ENCODE peak calls at places on chromosome 12, in six cellular contexts. J is A549; E is heart left ventricle; U is stomach; R is mesendoderm; H is effector memory CD4-positive, alpha-beta T cell. M is an unnamed sample.

GRCh38 chr12:92185052-92185451 is 39.4 kb upstream of the BTG1 start:
- DNase-seq in E (no peak), R (no peak), H (no peak), U (no peak), J (no peak), M (no peak)

GRCh38 chr12:130713581-130713991 is 2.5 kb downstream of the RIMBP2 start:
- DNase-seq in H (no peak), E (no peak), R (peak), U (no peak), J (no peak), M (no peak)

GRCh38 chr12:55724226-55724939 is 4.2 kb downstream of the RDH5 start:
- DNase-seq in E (no peak), R (peak), J (peak), H (peak), U (peak), M (peak)

GRCh38 chr12:674272-674781 is 11.1 kb upstream of the NINJ2 start:
- DNase-seq in E (no peak), J (no peak), U (no peak), R (no peak), H (peak), M (no peak)

GRCh38 chr12:104750061-104750460 is 208.0 kb downstream of the SLC41A2 start:
- DNase-seq in E (peak), U (no peak), R (no peak), H (no peak), J (no peak), M (no peak)

GRCh38 chr12:107304588-107305532 is 211.5 kb upstream of the CRY1 start:
- DNase-seq in U (no peak), J (no peak), R (no peak), H (no peak), E (no peak), M (no peak)

GRCh38 chr12:44709166-44709565 is 166.9 kb downstream of the NELL2 start:
- DNase-seq in U (no peak), E (no peak), H (no peak), J (no peak), R (no peak), M (no peak)

GRCh38 chr12:98456583-98457573 is 58.5 kb upstream of the TMPO start:
- DNase-seq in U (peak), E (peak), H (no peak), R (peak), J (no peak), M (peak)

GRCh38 chr12:41577995-41578394 is 389.9 kb downstream of the PDZRN4 start:
- DNase-seq in R (no peak), J (no peak), H (no peak), U (no peak), E (no peak), M (no peak)

GRCh38 chr12:6533653-6534157 is 612 bp upstream of the GAPDH start:
- DNase-seq in U (peak), H (no peak), E (peak), J (peak), R (peak), M (peak)

GRCh38 chr12:11980133-11980532 is 90.6 kb upstream of the BCL2L14 start:
- DNase-seq in U (no peak), E (no peak), R (no peak), J (no peak), H (no peak), M (no peak)

GRCh38 chr12:24668563-24668962 is 280.3 kb downstream of the BCAT1 start:
- DNase-seq in R (no peak), U (no peak), E (no peak), J (no peak), H (no peak), M (no peak)

DNA sequence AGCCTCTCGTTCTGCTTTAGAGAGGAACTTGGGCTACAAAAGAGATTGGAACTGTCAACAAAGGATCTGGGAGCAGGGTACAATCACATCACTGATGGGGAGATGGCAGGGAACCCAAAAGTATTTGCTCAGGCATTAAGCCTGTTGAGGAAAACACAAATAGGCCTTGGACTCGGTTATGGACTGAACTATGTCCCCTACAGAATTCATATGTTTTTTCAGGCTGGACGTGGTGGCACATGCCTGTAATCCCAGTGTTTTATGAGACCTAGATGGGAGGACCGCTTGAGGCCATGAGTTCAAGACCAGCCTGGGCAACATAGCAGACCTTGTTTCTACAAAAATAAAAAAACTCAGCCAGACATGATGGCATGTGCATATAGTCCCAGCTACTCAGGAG is 13.9 kb downstream of the DDX23 start:
- DNase-seq in R (no peak), J (no peak), H (no peak), E (no peak), U (no peak), M (no peak)
- H3K27ac ChIP-seq in R (no peak), J (no peak), H (no peak), E (no peak), U (no peak), M (no peak)

GRCh38 chr12:63787306-63787705 is 7.6 kb downstream of the RXYLT1 start:
- DNase-seq in H (no peak), R (no peak), U (no peak), E (no peak), J (no peak), M (no peak)
- H3K27ac ChIP-seq in H (no peak), R (no peak), U (no peak), E (no peak), J (no peak), M (no peak)

GRCh38 chr12:68612245-68612644 is 1.5 kb downstream of the RAP1B start:
- DNase-seq in J (no peak), E (no peak), H (no peak), R (no peak), U (no peak), M (no peak)
- H3K27ac ChIP-seq in J (peak), E (peak), H (peak), R (no peak), U (peak), M (no peak)

GRCh38 chr12:49974231-49974675 is 1.5 kb downstream of the AQP6 start:
- DNase-seq in H (no peak), J (no peak), E (peak), U (peak), R (peak), M (peak)
- H3K27ac ChIP-seq in H (no peak), J (no peak), E (no peak), U (peak), R (no peak), M (peak)

DNA sequence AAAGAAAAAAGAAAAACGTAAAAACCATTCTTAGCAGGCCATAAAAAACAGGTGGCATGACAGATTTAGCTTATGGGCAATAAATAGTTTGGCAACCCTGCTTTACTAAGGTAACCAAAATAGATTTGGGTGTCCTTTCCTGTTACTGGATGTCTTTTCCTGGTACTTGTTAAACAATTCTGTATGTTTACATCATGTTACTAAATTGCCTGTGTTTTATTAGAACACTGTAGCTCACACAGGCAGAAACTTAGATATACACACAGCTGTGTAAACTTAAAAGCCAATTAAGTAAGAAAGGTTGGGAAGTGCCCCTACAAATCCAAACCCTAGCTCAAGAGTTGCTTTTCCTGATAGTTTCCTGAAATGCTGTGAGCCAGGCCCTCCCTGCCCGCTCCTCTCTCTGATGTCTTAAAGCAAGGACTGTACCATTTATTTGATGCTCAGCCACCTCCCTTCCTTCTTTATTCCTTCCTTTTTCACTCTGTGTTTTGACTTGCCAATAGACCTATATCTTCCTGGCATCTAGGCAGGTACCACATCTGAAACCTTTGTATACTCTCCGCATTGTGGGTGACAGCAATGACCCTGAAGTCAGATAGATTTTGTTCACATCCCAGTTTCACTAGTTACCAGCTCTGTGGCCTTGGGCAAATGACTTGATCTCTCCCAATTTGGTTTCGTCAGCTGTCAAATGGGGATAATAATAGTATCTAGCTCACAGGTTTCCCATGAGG is 3.7 kb upstream of the CAMKK2 start:
- DNase-seq in E (no peak), H (no peak), R (no peak), J (no peak), U (no peak), M (no peak)
- H3K27ac ChIP-seq in E (no peak), H (no peak), R (no peak), J (no peak), U (peak), M (no peak)

GRCh38 chr12:113138826-113139225 is 3.3 kb upstream of the RASAL1 start:
- DNase-seq in R (no peak), H (no peak), J (no peak), E (no peak), U (no peak), M (no peak)
- H3K27ac ChIP-seq in R (no peak), H (no peak), J (no peak), E (no peak), U (no peak), M (peak)

GRCh38 chr12:66733321-66733720 is 54.4 kb upstream of the GRIP1 start:
- DNase-seq in J (no peak), R (no peak), H (no peak), U (no peak), E (no peak), M (no peak)
- H3K27ac ChIP-seq in J (no peak), R (no peak), H (no peak), U (no peak), E (no peak), M (no peak)

M was measured in substantia nigra.